ENCODE peak calls at places on chromosome 3, in seven cellular contexts. One of them, this sample, is unnamed.

GRCh38 chr3:50568947-50569749 is at the start of gene HEMK1:
- DNase-seq in activated T-cell treated with anti-CD3 and anti-CD28 coated beads for 24 hours: peak
- DNase-seq in NCI-H1092: peak
- DNase-seq in endothelial cell of umbilical vein: peak
- DNase-seq in endothelial cell: peak
- DNase-seq in HTR-8/SVneo: peak
- DNase-seq in ovary: peak
- DNase-seq in this sample: peak

GRCh38 chr3:156643729-156644389 is 30.5 kb upstream of the TIPARP start:
- DNase-seq in activated T-cell treated with anti-CD3 and anti-CD28 coated beads for 24 hours: peak
- DNase-seq in NCI-H1092: no peak
- DNase-seq in endothelial cell of umbilical vein: peak
- DNase-seq in endothelial cell: no peak
- DNase-seq in HTR-8/SVneo: no peak
- DNase-seq in ovary: no peak
- DNase-seq in this sample: no peak

GRCh38 chr3:174116421-174116820 is 718.9 kb downstream of the NLGN1 start:
- DNase-seq in activated T-cell treated with anti-CD3 and anti-CD28 coated beads for 24 hours: no peak
- DNase-seq in NCI-H1092: no peak
- DNase-seq in endothelial cell of umbilical vein: no peak
- DNase-seq in endothelial cell: no peak
- DNase-seq in HTR-8/SVneo: no peak
- DNase-seq in ovary: no peak
- DNase-seq in this sample: no peak

GRCh38 chr3:193744822-193745684 is 152.0 kb downstream of the OPA1 start:
- DNase-seq in activated T-cell treated with anti-CD3 and anti-CD28 coated beads for 24 hours: no peak
- DNase-seq in NCI-H1092: no peak
- DNase-seq in endothelial cell of umbilical vein: no peak
- DNase-seq in endothelial cell: no peak
- DNase-seq in HTR-8/SVneo: no peak
- DNase-seq in ovary: no peak
- DNase-seq in this sample: no peak

GRCh38 chr3:59696783-59697182 is 647.0 kb upstream of the CFAP20DC start:
- DNase-seq in activated T-cell treated with anti-CD3 and anti-CD28 coated beads for 24 hours: no peak
- DNase-seq in NCI-H1092: no peak
- DNase-seq in endothelial cell of umbilical vein: no peak
- DNase-seq in endothelial cell: no peak
- DNase-seq in HTR-8/SVneo: no peak
- DNase-seq in ovary: no peak
- DNase-seq in this sample: no peak

GRCh38 chr3:114363554-114364202 is 69.8 kb downstream of the TIGIT start:
- DNase-seq in activated T-cell treated with anti-CD3 and anti-CD28 coated beads for 24 hours: no peak
- DNase-seq in NCI-H1092: no peak
- DNase-seq in endothelial cell of umbilical vein: no peak
- DNase-seq in endothelial cell: no peak
- DNase-seq in HTR-8/SVneo: no peak
- DNase-seq in ovary: no peak
- DNase-seq in this sample: no peak

GRCh38 chr3:101861212-101861977 is 12.1 kb downstream of the NFKBIZ start:
- DNase-seq in activated T-cell treated with anti-CD3 and anti-CD28 coated beads for 24 hours: no peak
- DNase-seq in NCI-H1092: no peak
- DNase-seq in endothelial cell of umbilical vein: no peak
- DNase-seq in endothelial cell: no peak
- DNase-seq in HTR-8/SVneo: no peak
- DNase-seq in ovary: no peak
- DNase-seq in this sample: no peak

GRCh38 chr3:10473581-10474438 is 31.6 kb downstream of the ATP2B2 start:
- DNase-seq in activated T-cell treated with anti-CD3 and anti-CD28 coated beads for 24 hours: no peak
- DNase-seq in NCI-H1092: no peak
- DNase-seq in endothelial cell of umbilical vein: no peak
- DNase-seq in endothelial cell: no peak
- DNase-seq in HTR-8/SVneo: no peak
- DNase-seq in ovary: no peak
- DNase-seq in this sample: no peak

GRCh38 chr3:189353988-189354735 is 182.4 kb downstream of the TPRG1 start:
- DNase-seq in activated T-cell treated with anti-CD3 and anti-CD28 coated beads for 24 hours: no peak
- DNase-seq in NCI-H1092: no peak
- DNase-seq in endothelial cell of umbilical vein: no peak
- DNase-seq in endothelial cell: no peak
- DNase-seq in HTR-8/SVneo: no peak
- DNase-seq in ovary: no peak
- DNase-seq in this sample: no peak

GRCh38 chr3:29601861-29602585 is 321.2 kb downstream of the RBMS3 start:
- DNase-seq in activated T-cell treated with anti-CD3 and anti-CD28 coated beads for 24 hours: no peak
- DNase-seq in NCI-H1092: no peak
- DNase-seq in endothelial cell of umbilical vein: peak
- DNase-seq in endothelial cell: no peak
- DNase-seq in HTR-8/SVneo: no peak
- DNase-seq in ovary: no peak
- DNase-seq in this sample: no peak

GRCh38 chr3:192409838-192410683 is 317.3 kb downstream of the FGF12 start:
- DNase-seq in activated T-cell treated with anti-CD3 and anti-CD28 coated beads for 24 hours: no peak
- DNase-seq in NCI-H1092: peak
- DNase-seq in endothelial cell of umbilical vein: peak
- DNase-seq in endothelial cell: peak
- DNase-seq in HTR-8/SVneo: peak
- DNase-seq in ovary: no peak
- DNase-seq in this sample: peak

GRCh38 chr3:136862611-136862951 is 573 bp downstream of the NCK1 start:
- DNase-seq in activated T-cell treated with anti-CD3 and anti-CD28 coated beads for 24 hours: peak
- DNase-seq in NCI-H1092: peak
- DNase-seq in endothelial cell of umbilical vein: peak
- DNase-seq in endothelial cell: peak
- DNase-seq in HTR-8/SVneo: peak
- DNase-seq in ovary: peak
- DNase-seq in this sample: peak

GRCh38 chr3:138375446-138375845 is 27.1 kb downstream of the MRAS start:
- DNase-seq in activated T-cell treated with anti-CD3 and anti-CD28 coated beads for 24 hours: no peak
- DNase-seq in NCI-H1092: no peak
- DNase-seq in endothelial cell of umbilical vein: no peak
- DNase-seq in endothelial cell: no peak
- DNase-seq in HTR-8/SVneo: no peak
- DNase-seq in ovary: no peak
- DNase-seq in this sample: no peak

GRCh38 chr3:168117059-168117458 is 21.3 kb upstream of the GOLIM4 start:
- DNase-seq in activated T-cell treated with anti-CD3 and anti-CD28 coated beads for 24 hours: no peak
- DNase-seq in NCI-H1092: no peak
- DNase-seq in endothelial cell of umbilical vein: no peak
- DNase-seq in endothelial cell: no peak
- DNase-seq in HTR-8/SVneo: no peak
- DNase-seq in ovary: no peak
- DNase-seq in this sample: no peak

GRCh38 chr3:130792241-130792640 is 45.6 kb upstream of the PIK3R4 start:
- DNase-seq in activated T-cell treated with anti-CD3 and anti-CD28 coated beads for 24 hours: no peak
- DNase-seq in NCI-H1092: no peak
- DNase-seq in endothelial cell of umbilical vein: no peak
- DNase-seq in endothelial cell: no peak
- DNase-seq in HTR-8/SVneo: no peak
- DNase-seq in ovary: no peak
- DNase-seq in this sample: no peak

GRCh38 chr3:48474619-48475018 is 28.1 kb downstream of the ATRIP start:
- DNase-seq in activated T-cell treated with anti-CD3 and anti-CD28 coated beads for 24 hours: no peak
- DNase-seq in NCI-H1092: no peak
- DNase-seq in endothelial cell of umbilical vein: no peak
- DNase-seq in endothelial cell: no peak
- DNase-seq in HTR-8/SVneo: no peak
- DNase-seq in ovary: no peak
- DNase-seq in this sample: no peak

GRCh38 chr3:10600159-10601125 is 95.1 kb upstream of the ATP2B2 start:
- DNase-seq in activated T-cell treated with anti-CD3 and anti-CD28 coated beads for 24 hours: no peak
- DNase-seq in NCI-H1092: no peak
- DNase-seq in endothelial cell of umbilical vein: no peak
- DNase-seq in endothelial cell: no peak
- DNase-seq in HTR-8/SVneo: no peak
- DNase-seq in ovary: no peak
- DNase-seq in this sample: no peak

GRCh38 chr3:94184781-94185180 is 121.9 kb downstream of the NSUN3 start:
- DNase-seq in activated T-cell treated with anti-CD3 and anti-CD28 coated beads for 24 hours: no peak
- DNase-seq in NCI-H1092: no peak
- DNase-seq in endothelial cell of umbilical vein: peak
- DNase-seq in endothelial cell: no peak
- DNase-seq in HTR-8/SVneo: no peak
- DNase-seq in ovary: no peak
- DNase-seq in this sample: no peak

GRCh38 chr3:16147226-16147625 is 27.3 kb upstream of the GALNT15 start:
- DNase-seq in activated T-cell treated with anti-CD3 and anti-CD28 coated beads for 24 hours: no peak
- DNase-seq in NCI-H1092: no peak
- DNase-seq in endothelial cell of umbilical vein: no peak
- DNase-seq in endothelial cell: no peak
- DNase-seq in HTR-8/SVneo: no peak
- DNase-seq in ovary: no peak
- DNase-seq in this sample: no peak

GRCh38 chr3:194824100-194824499 is 138.4 kb downstream of the FAM43A start:
- DNase-seq in activated T-cell treated with anti-CD3 and anti-CD28 coated beads for 24 hours: no peak
- DNase-seq in NCI-H1092: no peak
- DNase-seq in endothelial cell of umbilical vein: no peak
- DNase-seq in endothelial cell: no peak
- DNase-seq in HTR-8/SVneo: no peak
- DNase-seq in ovary: no peak
- DNase-seq in this sample: no peak

GRCh38 chr3:115699741-115700140 is 76.4 kb downstream of the GAP43 start:
- DNase-seq in activated T-cell treated with anti-CD3 and anti-CD28 coated beads for 24 hours: no peak
- DNase-seq in NCI-H1092: no peak
- DNase-seq in endothelial cell of umbilical vein: no peak
- DNase-seq in endothelial cell: no peak
- DNase-seq in HTR-8/SVneo: no peak
- DNase-seq in ovary: no peak
- DNase-seq in this sample: no peak

GRCh38 chr3:132256984-132257383 is 60.2 kb upstream of the ACP3 start:
- DNase-seq in activated T-cell treated with anti-CD3 and anti-CD28 coated beads for 24 hours: no peak
- DNase-seq in NCI-H1092: no peak
- DNase-seq in endothelial cell of umbilical vein: peak
- DNase-seq in endothelial cell: peak
- DNase-seq in HTR-8/SVneo: peak
- DNase-seq in ovary: peak
- DNase-seq in this sample: no peak

GRCh38 chr3:67947808-67948508 is 293.5 kb upstream of the SUCLG2 start:
- DNase-seq in activated T-cell treated with anti-CD3 and anti-CD28 coated beads for 24 hours: peak
- DNase-seq in NCI-H1092: no peak
- DNase-seq in endothelial cell of umbilical vein: no peak
- DNase-seq in endothelial cell: peak
- DNase-seq in HTR-8/SVneo: no peak
- DNase-seq in ovary: no peak
- DNase-seq in this sample: no peak

GRCh38 chr3:120816728-120817127 is 74.2 kb downstream of the GTF2E1 start:
- DNase-seq in activated T-cell treated with anti-CD3 and anti-CD28 coated beads for 24 hours: no peak
- DNase-seq in NCI-H1092: no peak
- DNase-seq in endothelial cell of umbilical vein: no peak
- DNase-seq in endothelial cell: no peak
- DNase-seq in HTR-8/SVneo: no peak
- DNase-seq in ovary: peak
- DNase-seq in this sample: no peak

GRCh38 chr3:113626513-113627371 is 69.7 kb downstream of the USF3 start:
- DNase-seq in activated T-cell treated with anti-CD3 and anti-CD28 coated beads for 24 hours: no peak
- DNase-seq in NCI-H1092: no peak
- DNase-seq in endothelial cell of umbilical vein: peak
- DNase-seq in endothelial cell: peak
- DNase-seq in HTR-8/SVneo: peak
- DNase-seq in ovary: peak
- DNase-seq in this sample: peak

GRCh38 chr3:41673643-41674042 is 288.3 kb downstream of the ULK4 start:
- DNase-seq in activated T-cell treated with anti-CD3 and anti-CD28 coated beads for 24 hours: no peak
- DNase-seq in NCI-H1092: no peak
- DNase-seq in endothelial cell of umbilical vein: no peak
- DNase-seq in endothelial cell: no peak
- DNase-seq in HTR-8/SVneo: no peak
- DNase-seq in ovary: no peak
- DNase-seq in this sample: no peak

GRCh38 chr3:49673715-49674490 is at the start of gene APEH:
- DNase-seq in activated T-cell treated with anti-CD3 and anti-CD28 coated beads for 24 hours: peak
- DNase-seq in NCI-H1092: no peak
- DNase-seq in endothelial cell of umbilical vein: peak
- DNase-seq in endothelial cell: peak
- DNase-seq in HTR-8/SVneo: peak
- DNase-seq in ovary: peak
- DNase-seq in this sample: peak

GRCh38 chr3:15633159-15633558 is 31.6 kb downstream of the BTD start:
- DNase-seq in activated T-cell treated with anti-CD3 and anti-CD28 coated beads for 24 hours: no peak
- DNase-seq in NCI-H1092: no peak
- DNase-seq in endothelial cell of umbilical vein: no peak
- DNase-seq in endothelial cell: no peak
- DNase-seq in HTR-8/SVneo: no peak
- DNase-seq in ovary: no peak
- DNase-seq in this sample: no peak

GRCh38 chr3:13654330-13655073 is 105.6 kb downstream of the FBLN2 start:
- DNase-seq in activated T-cell treated with anti-CD3 and anti-CD28 coated beads for 24 hours: no peak
- DNase-seq in NCI-H1092: no peak
- DNase-seq in endothelial cell of umbilical vein: no peak
- DNase-seq in endothelial cell: peak
- DNase-seq in HTR-8/SVneo: no peak
- DNase-seq in ovary: no peak
- DNase-seq in this sample: no peak

GRCh38 chr3:117844676-117845075 is 1135.1 kb downstream of the TUSC7 start:
- DNase-seq in activated T-cell treated with anti-CD3 and anti-CD28 coated beads for 24 hours: no peak
- DNase-seq in NCI-H1092: no peak
- DNase-seq in endothelial cell of umbilical vein: no peak
- DNase-seq in endothelial cell: no peak
- DNase-seq in HTR-8/SVneo: no peak
- DNase-seq in ovary: no peak
- DNase-seq in this sample: no peak

GRCh38 chr3:30198162-30198561 is 408.2 kb upstream of the TGFBR2 start:
- DNase-seq in activated T-cell treated with anti-CD3 and anti-CD28 coated beads for 24 hours: no peak
- DNase-seq in NCI-H1092: no peak
- DNase-seq in endothelial cell of umbilical vein: peak
- DNase-seq in endothelial cell: no peak
- DNase-seq in HTR-8/SVneo: no peak
- DNase-seq in ovary: no peak
- DNase-seq in this sample: no peak

GRCh38 chr3:13709706-13710105 is 160.8 kb downstream of the FBLN2 start:
- DNase-seq in activated T-cell treated with anti-CD3 and anti-CD28 coated beads for 24 hours: no peak
- DNase-seq in NCI-H1092: no peak
- DNase-seq in endothelial cell of umbilical vein: no peak
- DNase-seq in endothelial cell: no peak
- DNase-seq in HTR-8/SVneo: no peak
- DNase-seq in ovary: no peak
- DNase-seq in this sample: no peak

GRCh38 chr3:135694142-135694541 is 271.4 kb upstream of the PPP2R3A start:
- DNase-seq in activated T-cell treated with anti-CD3 and anti-CD28 coated beads for 24 hours: no peak
- DNase-seq in NCI-H1092: peak
- DNase-seq in endothelial cell of umbilical vein: no peak
- DNase-seq in endothelial cell: no peak
- DNase-seq in HTR-8/SVneo: no peak
- DNase-seq in ovary: no peak
- DNase-seq in this sample: no peak

GRCh38 chr3:127224118-127224517 is 31.2 kb downstream of the PRR23E start:
- DNase-seq in activated T-cell treated with anti-CD3 and anti-CD28 coated beads for 24 hours: no peak
- DNase-seq in NCI-H1092: no peak
- DNase-seq in endothelial cell of umbilical vein: no peak
- DNase-seq in endothelial cell: no peak
- DNase-seq in HTR-8/SVneo: no peak
- DNase-seq in ovary: no peak
- DNase-seq in this sample: no peak

GRCh38 chr3:126954141-126954845 is 28.6 kb upstream of the PLXNA1 start:
- DNase-seq in activated T-cell treated with anti-CD3 and anti-CD28 coated beads for 24 hours: no peak
- DNase-seq in NCI-H1092: no peak
- DNase-seq in endothelial cell of umbilical vein: no peak
- DNase-seq in endothelial cell: no peak
- DNase-seq in HTR-8/SVneo: no peak
- DNase-seq in ovary: no peak
- DNase-seq in this sample: peak

GRCh38 chr3:61570813-61571212 is 9.4 kb downstream of the PTPRG start:
- DNase-seq in activated T-cell treated with anti-CD3 and anti-CD28 coated beads for 24 hours: no peak
- DNase-seq in NCI-H1092: no peak
- DNase-seq in endothelial cell of umbilical vein: no peak
- DNase-seq in endothelial cell: no peak
- DNase-seq in HTR-8/SVneo: no peak
- DNase-seq in ovary: no peak
- DNase-seq in this sample: no peak

GRCh38 chr3:185207931-185208746 is 45.7 kb downstream of the EHHADH start:
- DNase-seq in activated T-cell treated with anti-CD3 and anti-CD28 coated beads for 24 hours: no peak
- DNase-seq in NCI-H1092: no peak
- DNase-seq in endothelial cell of umbilical vein: no peak
- DNase-seq in endothelial cell: no peak
- DNase-seq in HTR-8/SVneo: no peak
- DNase-seq in ovary: no peak
- DNase-seq in this sample: no peak

This sample was measured in left ventricle myocardium superior.